ENCODE peak calls at places on chromosome 11, in six cellular contexts. One of them, this sample, is unnamed.

GRCh38 chr11:87097582-87097981 is 59.8 kb downstream of the TMEM135 start:
- DNase-seq in NCI-H2081: peak
- DNase-seq in fibroblast of the conjunctiva: peak
- DNase-seq in activated CD8-positive, alpha-beta memory T cell treated with anti-CD3 and anti-CD28 coated beads for 1 hour: no peak
- DNase-seq in G401: peak
- DNase-seq in stimulated activated CD8-positive, alpha-beta memory T cell treated with anti-CD3 and anti-CD28 coated beads, Interleukin-15, amount 100 ng/mL, for 1 hour: no peak
- DNase-seq in this sample: peak

GRCh38 chr11:8754241-8754640 is 71.6 kb downstream of the RPL27A start:
- DNase-seq in NCI-H2081: no peak
- DNase-seq in fibroblast of the conjunctiva: no peak
- DNase-seq in activated CD8-positive, alpha-beta memory T cell treated with anti-CD3 and anti-CD28 coated beads for 1 hour: no peak
- DNase-seq in G401: no peak
- DNase-seq in stimulated activated CD8-positive, alpha-beta memory T cell treated with anti-CD3 and anti-CD28 coated beads, Interleukin-15, amount 100 ng/mL, for 1 hour: no peak
- DNase-seq in this sample: no peak

GRCh38 chr11:3219281-3219892 is 774 bp upstream of the MRGPRG start:
- DNase-seq in NCI-H2081: no peak
- DNase-seq in fibroblast of the conjunctiva: no peak
- DNase-seq in activated CD8-positive, alpha-beta memory T cell treated with anti-CD3 and anti-CD28 coated beads for 1 hour: no peak
- DNase-seq in G401: no peak
- DNase-seq in stimulated activated CD8-positive, alpha-beta memory T cell treated with anti-CD3 and anti-CD28 coated beads, Interleukin-15, amount 100 ng/mL, for 1 hour: no peak
- DNase-seq in this sample: no peak

GRCh38 chr11:74070713-74071506 is 62.0 kb upstream of the UCP3 start:
- DNase-seq in NCI-H2081: peak
- DNase-seq in fibroblast of the conjunctiva: no peak
- DNase-seq in activated CD8-positive, alpha-beta memory T cell treated with anti-CD3 and anti-CD28 coated beads for 1 hour: no peak
- DNase-seq in G401: no peak
- DNase-seq in stimulated activated CD8-positive, alpha-beta memory T cell treated with anti-CD3 and anti-CD28 coated beads, Interleukin-15, amount 100 ng/mL, for 1 hour: no peak
- DNase-seq in this sample: no peak

GRCh38 chr11:44776840-44777536 is 50.2 kb downstream of the TSPAN18 start:
- DNase-seq in NCI-H2081: no peak
- DNase-seq in fibroblast of the conjunctiva: no peak
- DNase-seq in activated CD8-positive, alpha-beta memory T cell treated with anti-CD3 and anti-CD28 coated beads for 1 hour: no peak
- DNase-seq in G401: no peak
- DNase-seq in stimulated activated CD8-positive, alpha-beta memory T cell treated with anti-CD3 and anti-CD28 coated beads, Interleukin-15, amount 100 ng/mL, for 1 hour: no peak
- DNase-seq in this sample: no peak

GRCh38 chr11:1163911-1164735 is 6.4 kb downstream of the MUC5AC start:
- DNase-seq in NCI-H2081: no peak
- DNase-seq in fibroblast of the conjunctiva: no peak
- DNase-seq in activated CD8-positive, alpha-beta memory T cell treated with anti-CD3 and anti-CD28 coated beads for 1 hour: no peak
- DNase-seq in G401: no peak
- DNase-seq in stimulated activated CD8-positive, alpha-beta memory T cell treated with anti-CD3 and anti-CD28 coated beads, Interleukin-15, amount 100 ng/mL, for 1 hour: no peak
- DNase-seq in this sample: no peak

GRCh38 chr11:24935059-24935458 is 438.2 kb downstream of the LUZP2 start:
- DNase-seq in NCI-H2081: no peak
- DNase-seq in fibroblast of the conjunctiva: peak
- DNase-seq in activated CD8-positive, alpha-beta memory T cell treated with anti-CD3 and anti-CD28 coated beads for 1 hour: no peak
- DNase-seq in G401: no peak
- DNase-seq in stimulated activated CD8-positive, alpha-beta memory T cell treated with anti-CD3 and anti-CD28 coated beads, Interleukin-15, amount 100 ng/mL, for 1 hour: no peak
- DNase-seq in this sample: peak

GRCh38 chr11:43905788-43906187 is 25.2 kb downstream of the ALKBH3 start:
- DNase-seq in NCI-H2081: peak
- DNase-seq in fibroblast of the conjunctiva: no peak
- DNase-seq in activated CD8-positive, alpha-beta memory T cell treated with anti-CD3 and anti-CD28 coated beads for 1 hour: no peak
- DNase-seq in G401: peak
- DNase-seq in stimulated activated CD8-positive, alpha-beta memory T cell treated with anti-CD3 and anti-CD28 coated beads, Interleukin-15, amount 100 ng/mL, for 1 hour: no peak
- DNase-seq in this sample: no peak

GRCh38 chr11:117428856-117429229 is 101.2 kb downstream of the CEP164 start:
- DNase-seq in NCI-H2081: no peak
- DNase-seq in fibroblast of the conjunctiva: no peak
- DNase-seq in activated CD8-positive, alpha-beta memory T cell treated with anti-CD3 and anti-CD28 coated beads for 1 hour: no peak
- DNase-seq in G401: no peak
- DNase-seq in stimulated activated CD8-positive, alpha-beta memory T cell treated with anti-CD3 and anti-CD28 coated beads, Interleukin-15, amount 100 ng/mL, for 1 hour: no peak
- DNase-seq in this sample: no peak

GRCh38 chr11:17541330-17541885 is 2.8 kb downstream of the USH1C start:
- DNase-seq in NCI-H2081: no peak
- DNase-seq in fibroblast of the conjunctiva: no peak
- DNase-seq in activated CD8-positive, alpha-beta memory T cell treated with anti-CD3 and anti-CD28 coated beads for 1 hour: no peak
- DNase-seq in G401: no peak
- DNase-seq in stimulated activated CD8-positive, alpha-beta memory T cell treated with anti-CD3 and anti-CD28 coated beads, Interleukin-15, amount 100 ng/mL, for 1 hour: no peak
- DNase-seq in this sample: no peak

GRCh38 chr11:40290031-40290650 is 1169.3 kb downstream of the LRRC4C start:
- DNase-seq in NCI-H2081: no peak
- DNase-seq in fibroblast of the conjunctiva: no peak
- DNase-seq in activated CD8-positive, alpha-beta memory T cell treated with anti-CD3 and anti-CD28 coated beads for 1 hour: no peak
- DNase-seq in G401: no peak
- DNase-seq in stimulated activated CD8-positive, alpha-beta memory T cell treated with anti-CD3 and anti-CD28 coated beads, Interleukin-15, amount 100 ng/mL, for 1 hour: no peak
- DNase-seq in this sample: no peak

GRCh38 chr11:47886096-47886495 is 37.9 kb upstream of the NUP160 start:
- DNase-seq in NCI-H2081: no peak
- DNase-seq in fibroblast of the conjunctiva: peak
- DNase-seq in activated CD8-positive, alpha-beta memory T cell treated with anti-CD3 and anti-CD28 coated beads for 1 hour: no peak
- DNase-seq in G401: no peak
- DNase-seq in stimulated activated CD8-positive, alpha-beta memory T cell treated with anti-CD3 and anti-CD28 coated beads, Interleukin-15, amount 100 ng/mL, for 1 hour: no peak
- DNase-seq in this sample: peak

GRCh38 chr11:92556435-92556834 is 331.8 kb downstream of the FAT3 start:
- DNase-seq in NCI-H2081: no peak
- DNase-seq in fibroblast of the conjunctiva: no peak
- DNase-seq in activated CD8-positive, alpha-beta memory T cell treated with anti-CD3 and anti-CD28 coated beads for 1 hour: no peak
- DNase-seq in G401: no peak
- DNase-seq in stimulated activated CD8-positive, alpha-beta memory T cell treated with anti-CD3 and anti-CD28 coated beads, Interleukin-15, amount 100 ng/mL, for 1 hour: no peak
- DNase-seq in this sample: no peak

GRCh38 chr11:74084796-74085541 is 76.1 kb upstream of the UCP3 start:
- DNase-seq in NCI-H2081: no peak
- DNase-seq in fibroblast of the conjunctiva: no peak
- DNase-seq in activated CD8-positive, alpha-beta memory T cell treated with anti-CD3 and anti-CD28 coated beads for 1 hour: no peak
- DNase-seq in G401: no peak
- DNase-seq in stimulated activated CD8-positive, alpha-beta memory T cell treated with anti-CD3 and anti-CD28 coated beads, Interleukin-15, amount 100 ng/mL, for 1 hour: no peak
- DNase-seq in this sample: no peak

GRCh38 chr11:117064275-117064674 is 34.0 kb downstream of the SIK3 start:
- DNase-seq in NCI-H2081: no peak
- DNase-seq in fibroblast of the conjunctiva: no peak
- DNase-seq in activated CD8-positive, alpha-beta memory T cell treated with anti-CD3 and anti-CD28 coated beads for 1 hour: no peak
- DNase-seq in G401: no peak
- DNase-seq in stimulated activated CD8-positive, alpha-beta memory T cell treated with anti-CD3 and anti-CD28 coated beads, Interleukin-15, amount 100 ng/mL, for 1 hour: no peak
- DNase-seq in this sample: no peak

GRCh38 chr11:19923631-19924030 is 211.0 kb downstream of the NAV2 start:
- DNase-seq in NCI-H2081: no peak
- DNase-seq in fibroblast of the conjunctiva: no peak
- DNase-seq in activated CD8-positive, alpha-beta memory T cell treated with anti-CD3 and anti-CD28 coated beads for 1 hour: no peak
- DNase-seq in G401: no peak
- DNase-seq in stimulated activated CD8-positive, alpha-beta memory T cell treated with anti-CD3 and anti-CD28 coated beads, Interleukin-15, amount 100 ng/mL, for 1 hour: no peak
- DNase-seq in this sample: no peak

GRCh38 chr11:78063440-78064181 is at the start of gene THRSP:
- DNase-seq in NCI-H2081: no peak
- DNase-seq in fibroblast of the conjunctiva: no peak
- DNase-seq in activated CD8-positive, alpha-beta memory T cell treated with anti-CD3 and anti-CD28 coated beads for 1 hour: no peak
- DNase-seq in G401: peak
- DNase-seq in stimulated activated CD8-positive, alpha-beta memory T cell treated with anti-CD3 and anti-CD28 coated beads, Interleukin-15, amount 100 ng/mL, for 1 hour: no peak
- DNase-seq in this sample: no peak

GRCh38 chr11:119689318-119689717 is 39.7 kb downstream of the NECTIN1 start:
- DNase-seq in NCI-H2081: no peak
- DNase-seq in fibroblast of the conjunctiva: no peak
- DNase-seq in activated CD8-positive, alpha-beta memory T cell treated with anti-CD3 and anti-CD28 coated beads for 1 hour: no peak
- DNase-seq in G401: no peak
- DNase-seq in stimulated activated CD8-positive, alpha-beta memory T cell treated with anti-CD3 and anti-CD28 coated beads, Interleukin-15, amount 100 ng/mL, for 1 hour: no peak
- DNase-seq in this sample: no peak

GRCh38 chr11:116791813-116792143 is at the start of gene APOA5:
- DNase-seq in NCI-H2081: no peak
- DNase-seq in fibroblast of the conjunctiva: no peak
- DNase-seq in activated CD8-positive, alpha-beta memory T cell treated with anti-CD3 and anti-CD28 coated beads for 1 hour: no peak
- DNase-seq in G401: no peak
- DNase-seq in stimulated activated CD8-positive, alpha-beta memory T cell treated with anti-CD3 and anti-CD28 coated beads, Interleukin-15, amount 100 ng/mL, for 1 hour: no peak
- DNase-seq in this sample: no peak

GRCh38 chr11:102733232-102733875 is 8.6 kb upstream of the MMP8 start:
- DNase-seq in NCI-H2081: peak
- DNase-seq in fibroblast of the conjunctiva: peak
- DNase-seq in activated CD8-positive, alpha-beta memory T cell treated with anti-CD3 and anti-CD28 coated beads for 1 hour: no peak
- DNase-seq in G401: peak
- DNase-seq in stimulated activated CD8-positive, alpha-beta memory T cell treated with anti-CD3 and anti-CD28 coated beads, Interleukin-15, amount 100 ng/mL, for 1 hour: no peak
- DNase-seq in this sample: no peak

GRCh38 chr11:134266841-134267251 is 9.3 kb upstream of the GLB1L3 start:
- DNase-seq in NCI-H2081: no peak
- DNase-seq in fibroblast of the conjunctiva: peak
- DNase-seq in activated CD8-positive, alpha-beta memory T cell treated with anti-CD3 and anti-CD28 coated beads for 1 hour: no peak
- DNase-seq in G401: no peak
- DNase-seq in stimulated activated CD8-positive, alpha-beta memory T cell treated with anti-CD3 and anti-CD28 coated beads, Interleukin-15, amount 100 ng/mL, for 1 hour: no peak
- DNase-seq in this sample: peak

GRCh38 chr11:130737866-130738431 is 178.3 kb downstream of the SNX19 start:
- DNase-seq in NCI-H2081: peak
- DNase-seq in fibroblast of the conjunctiva: peak
- DNase-seq in activated CD8-positive, alpha-beta memory T cell treated with anti-CD3 and anti-CD28 coated beads for 1 hour: no peak
- DNase-seq in G401: no peak
- DNase-seq in stimulated activated CD8-positive, alpha-beta memory T cell treated with anti-CD3 and anti-CD28 coated beads, Interleukin-15, amount 100 ng/mL, for 1 hour: no peak
- DNase-seq in this sample: no peak

GRCh38 chr11:34263462-34264186 is 94.2 kb downstream of the ABTB2 start:
- DNase-seq in NCI-H2081: peak
- DNase-seq in fibroblast of the conjunctiva: peak
- DNase-seq in activated CD8-positive, alpha-beta memory T cell treated with anti-CD3 and anti-CD28 coated beads for 1 hour: no peak
- DNase-seq in G401: no peak
- DNase-seq in stimulated activated CD8-positive, alpha-beta memory T cell treated with anti-CD3 and anti-CD28 coated beads, Interleukin-15, amount 100 ng/mL, for 1 hour: no peak
- DNase-seq in this sample: peak

GRCh38 chr11:111352935-111353695 is 26.0 kb downstream of the POU2AF1 start:
- DNase-seq in NCI-H2081: no peak
- DNase-seq in fibroblast of the conjunctiva: no peak
- DNase-seq in activated CD8-positive, alpha-beta memory T cell treated with anti-CD3 and anti-CD28 coated beads for 1 hour: no peak
- DNase-seq in G401: no peak
- DNase-seq in stimulated activated CD8-positive, alpha-beta memory T cell treated with anti-CD3 and anti-CD28 coated beads, Interleukin-15, amount 100 ng/mL, for 1 hour: no peak
- DNase-seq in this sample: no peak

GRCh38 chr11:106420048-106420665 is 342.7 kb downstream of the AASDHPPT start:
- DNase-seq in NCI-H2081: no peak
- DNase-seq in fibroblast of the conjunctiva: no peak
- DNase-seq in activated CD8-positive, alpha-beta memory T cell treated with anti-CD3 and anti-CD28 coated beads for 1 hour: no peak
- DNase-seq in G401: peak
- DNase-seq in stimulated activated CD8-positive, alpha-beta memory T cell treated with anti-CD3 and anti-CD28 coated beads, Interleukin-15, amount 100 ng/mL, for 1 hour: no peak
- DNase-seq in this sample: no peak

GRCh38 chr11:111417011-111417765 is 38.1 kb upstream of the POU2AF1 start:
- DNase-seq in NCI-H2081: no peak
- DNase-seq in fibroblast of the conjunctiva: no peak
- DNase-seq in activated CD8-positive, alpha-beta memory T cell treated with anti-CD3 and anti-CD28 coated beads for 1 hour: no peak
- DNase-seq in G401: no peak
- DNase-seq in stimulated activated CD8-positive, alpha-beta memory T cell treated with anti-CD3 and anti-CD28 coated beads, Interleukin-15, amount 100 ng/mL, for 1 hour: no peak
- DNase-seq in this sample: peak

GRCh38 chr11:6737872-6738466 is 33.8 kb downstream of the OR2AG2 start:
- DNase-seq in NCI-H2081: peak
- DNase-seq in fibroblast of the conjunctiva: no peak
- DNase-seq in activated CD8-positive, alpha-beta memory T cell treated with anti-CD3 and anti-CD28 coated beads for 1 hour: peak
- DNase-seq in G401: peak
- DNase-seq in stimulated activated CD8-positive, alpha-beta memory T cell treated with anti-CD3 and anti-CD28 coated beads, Interleukin-15, amount 100 ng/mL, for 1 hour: peak
- DNase-seq in this sample: no peak

GRCh38 chr11:92962444-92962843 is 7.0 kb upstream of the MTNR1B start:
- DNase-seq in NCI-H2081: no peak
- DNase-seq in fibroblast of the conjunctiva: no peak
- DNase-seq in activated CD8-positive, alpha-beta memory T cell treated with anti-CD3 and anti-CD28 coated beads for 1 hour: no peak
- DNase-seq in G401: no peak
- DNase-seq in stimulated activated CD8-positive, alpha-beta memory T cell treated with anti-CD3 and anti-CD28 coated beads, Interleukin-15, amount 100 ng/mL, for 1 hour: no peak
- DNase-seq in this sample: no peak

This sample was measured in AG04450.